ENCODE peak calls at places on chromosomes 16 and 17, in seven cellular contexts. K is sigmoid colon, C is transverse colon, B is AG09319, O is AG10803, I is A549, G is uterus. Z is an unnamed sample.
A peak's percentile ranks its signal among the peaks of the same experiment; 100 is the strongest.

GRCh38 chr16:87835882-87836331 is 33.4 kb downstream of the SLC7A5 start:
- DNase-seq in K (no peak), C (no peak), B (no peak), O (no peak), I (no peak), G (no peak), Z (no peak)

GRCh38 chr16:82605863-82606620 is 20.7 kb upstream of the CDH13 start:
- DNase-seq in K (no peak), C (no peak), B (no peak), O (no peak), I (no peak), G (no peak), Z (no peak)

GRCh38 chr16:24972608-24973220 is 42.5 kb downstream of the ARHGAP17 start:
- DNase-seq in K (no peak), C (no peak), B (no peak), O (no peak), I (no peak), G (no peak), Z (no peak)

GRCh38 chr17:2723997-2724782 is 12.6 kb upstream of the CLUH start:
- DNase-seq in K (no peak), C (peak; percentile 79), B (no peak), O (no peak), I (no peak), G (no peak), Z (no peak)

GRCh38 chr17:64679710-64680216 is 17.7 kb upstream of the SMURF2 start:
- DNase-seq in K (no peak), C (no peak), B (peak; percentile 98), O (peak; percentile 98), I (peak; percentile 95), G (no peak), Z (no peak)

GRCh38 chr16:48608871-48609452 is 1.0 kb downstream of the N4BP1 start:
- DNase-seq in K (no peak), C (no peak), B (no peak), O (peak; percentile 21), I (no peak), G (peak; percentile 26), Z (no peak)

GRCh38 chr16:50509521-50510341 is 38.5 kb upstream of the NKD1 start:
- DNase-seq in K (no peak), C (peak; percentile 20), B (no peak), O (peak; percentile 6), I (peak; percentile 11), G (no peak), Z (peak; percentile 63)

GRCh38 chr17:17935321-17936271 is 36.6 kb downstream of the TOM1L2 start:
- DNase-seq in K (peak; percentile 75), C (peak; percentile 53), B (peak; percentile 77), O (peak; percentile 96), I (peak; percentile 42), G (no peak), Z (no peak)

GRCh38 chr16:54576776-54577175 is 290.2 kb upstream of the IRX3 start:
- DNase-seq in K (no peak), C (no peak), B (no peak), O (no peak), I (no peak), G (no peak), Z (no peak)

GRCh38 chr17:62822080-62822904 is 14.2 kb upstream of the MARCHF10 start:
- DNase-seq in K (no peak), C (no peak), B (no peak), O (no peak), I (no peak), G (no peak), Z (no peak)

GRCh38 chr17:46727572-46728348 is 90.7 kb downstream of the WNT3 start:
- DNase-seq in K (no peak), C (no peak), B (peak; percentile 19), O (peak; percentile 85), I (peak; percentile 18), G (no peak), Z (no peak)

GRCh38 chr17:56798916-56799315 is 34.8 kb downstream of the C17orf67 start:
- DNase-seq in K (no peak), C (no peak), B (no peak), O (peak; percentile 25), I (no peak), G (no peak), Z (no peak)

GRCh38 chr16:65497571-65497970 is 375.7 kb upstream of the CDH11 start:
- DNase-seq in K (no peak), C (no peak), B (no peak), O (no peak), I (no peak), G (no peak), Z (no peak)

GRCh38 chr17:67390646-67391480 is 13.8 kb downstream of the PITPNC1 start:
- DNase-seq in K (no peak), C (peak; percentile 41), B (peak; percentile 78), O (peak; percentile 87), I (peak; percentile 83), G (peak; percentile 37), Z (no peak)

GRCh38 chr16:12150600-12150999 is 174.1 kb downstream of the SNX29 start:
- DNase-seq in K (no peak), C (no peak), B (no peak), O (no peak), I (no peak), G (no peak), Z (no peak)

GRCh38 chr17:19897108-19897854 is 29.5 kb upstream of the ULK2 start:
- DNase-seq in K (peak; percentile 81), C (peak; percentile 69), B (no peak), O (no peak), I (peak; percentile 28), G (peak; percentile 67), Z (no peak)
- TF ChIP-seq CTCF in K (no peak), C (no peak), B (no peak), O (no peak), I (no peak), G (no peak), Z (no peak)

DNA sequence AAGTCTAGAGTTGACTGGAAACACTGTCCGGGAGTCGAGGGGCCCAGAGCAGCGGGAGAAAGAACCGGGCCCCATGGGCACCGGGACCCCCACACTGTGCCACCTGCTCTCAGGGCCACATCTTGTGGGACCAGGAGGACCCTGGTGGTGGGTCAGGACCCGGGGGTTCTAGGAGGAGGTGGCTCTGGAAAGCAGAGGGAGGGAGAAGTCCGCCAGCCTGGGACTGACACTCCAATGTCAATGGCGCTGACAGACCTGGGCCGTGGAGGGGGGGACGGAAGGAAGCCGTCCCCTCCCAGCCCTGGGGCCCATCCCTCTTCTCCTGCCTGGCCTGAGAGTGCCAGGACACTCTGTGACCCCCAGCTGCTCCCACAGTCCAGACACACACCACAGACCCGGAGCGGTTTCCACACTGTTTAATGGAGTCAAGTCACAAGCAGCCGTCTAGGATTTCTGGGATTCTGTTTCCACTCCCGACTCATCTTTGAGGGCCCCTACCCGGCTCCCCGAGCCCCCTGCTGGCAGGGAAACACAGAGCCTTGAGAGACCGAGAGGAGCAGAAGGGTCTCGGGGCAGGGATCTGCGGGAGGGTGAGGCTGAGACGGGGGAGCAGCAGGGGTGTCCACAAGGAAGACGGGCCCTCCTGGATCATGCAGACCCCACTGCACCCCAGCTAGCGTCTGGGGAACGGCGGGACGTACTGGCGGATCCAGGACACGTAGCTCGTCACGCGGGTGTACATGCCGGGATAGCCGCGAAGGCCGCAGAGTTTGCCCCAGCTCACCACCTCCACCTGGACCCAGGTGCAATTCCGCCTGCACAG is 23.6 kb upstream of the UBE2I start:
- DNase-seq in K (no peak), C (no peak), B (no peak), O (no peak), I (no peak), G (no peak), Z (no peak)
- TF ChIP-seq CTCF in K (no peak), C (no peak), B (no peak), O (no peak), I (no peak), G (no peak), Z (no peak)

DNA sequence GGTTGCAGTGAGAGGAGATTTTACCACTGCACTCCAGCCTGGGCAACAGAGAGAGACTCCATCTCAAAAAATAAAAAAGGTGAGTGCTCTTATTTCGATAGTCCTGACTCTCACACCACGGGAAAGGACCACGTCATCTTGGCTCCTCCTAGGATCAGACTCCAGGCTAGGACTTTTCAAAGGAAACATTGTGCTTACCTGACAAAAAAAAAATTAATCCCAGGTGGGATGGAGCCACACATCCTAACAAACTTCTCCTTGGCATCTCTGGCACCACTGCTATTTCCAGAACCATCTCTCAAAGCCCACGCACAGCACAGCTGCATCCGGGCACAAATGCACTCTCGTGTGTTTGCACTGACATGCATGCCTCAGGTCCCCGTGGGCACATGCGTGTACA is 262.4 kb downstream of the ENGASE start:
- DNase-seq in K (no peak), C (no peak), B (no peak), O (no peak), I (no peak), G (no peak), Z (no peak)
- TF ChIP-seq CTCF in K (no peak), C (no peak), B (no peak), O (no peak), I (no peak), G (no peak), Z (no peak)

DNA sequence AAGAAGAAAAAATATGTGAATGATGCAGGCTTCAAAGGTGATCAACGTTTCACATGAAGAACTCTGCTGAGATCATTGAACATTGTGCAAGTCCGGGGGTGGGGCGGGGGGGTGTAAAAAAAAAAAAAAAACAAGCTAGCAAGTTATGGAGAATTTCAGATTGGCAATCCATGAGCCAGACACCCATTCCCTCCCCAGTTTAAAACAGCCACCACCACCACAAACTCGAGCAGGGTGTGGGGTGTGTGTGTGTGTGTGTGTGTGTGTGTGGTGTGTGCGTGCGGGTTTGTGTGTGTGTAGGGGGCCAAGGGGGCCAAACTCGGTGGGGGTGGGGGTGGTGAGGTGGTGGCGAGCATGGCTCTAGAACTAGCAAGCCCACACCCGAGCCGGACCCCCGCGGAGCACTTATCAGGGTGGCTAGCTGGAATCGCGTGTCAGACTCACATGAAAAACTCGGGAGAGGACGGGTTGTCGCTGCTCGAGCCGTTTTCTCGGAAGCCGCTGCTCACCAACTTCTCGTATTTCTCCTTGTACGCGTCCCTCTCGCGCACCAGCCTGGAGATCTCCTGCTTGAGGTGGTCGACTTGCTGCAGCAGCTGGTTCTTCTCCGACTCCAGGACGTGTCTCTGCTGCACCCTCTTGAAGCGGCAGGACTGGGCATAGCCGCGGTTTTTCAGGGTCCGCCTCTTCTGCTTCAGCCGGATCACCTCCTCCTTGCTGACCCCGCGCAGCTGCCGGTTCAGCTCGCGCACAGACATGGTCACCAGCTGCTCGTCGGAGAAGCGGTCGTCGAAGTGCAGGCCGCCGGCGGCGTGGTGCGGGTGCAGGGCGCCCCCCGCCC is 2.0 kb downstream of the MAF start:
- DNase-seq in K (peak; percentile 83), C (peak; percentile 41), B (no peak), O (peak; percentile 30), I (peak; percentile 66), G (peak; percentile 71), Z (peak; percentile 48)
- TF ChIP-seq CTCF in K (no peak), C (no peak), B (no peak), O (peak; percentile 5), I (no peak), G (no peak), Z (peak; percentile 49)

GRCh38 chr16:71746442-71747046 is 22.0 kb upstream of the PHLPP2 start:
- DNase-seq in K (no peak), C (no peak), B (no peak), O (peak; percentile 50), I (peak; percentile 69), G (no peak), Z (no peak)
- TF ChIP-seq CTCF in K (no peak), C (peak; percentile 73), B (peak; percentile 71), O (peak; percentile 83), I (peak; percentile 88), G (peak; percentile 57), Z (peak; percentile 80)

Z was measured in neural crest cell.